ENCODE peak calls at places on chromosomes 7 and 10, in six cellular contexts. Y is HCEC 1CT, H is GM12891, J is ovary, Z is COLO829, D is glutamatergic neuron. W is an unnamed sample.

GRCh38 chr7:99624487-99624886 is 7.7 kb downstream of the ZSCAN25 start:
- DNase-seq in Z (no peak), J (no peak), D (no peak), H (no peak), Y (no peak), W (no peak)

GRCh38 chr7:155506854-155507337 is 39.5 kb downstream of the CNPY1 start:
- DNase-seq in J (no peak), H (no peak), Y (no peak), D (peak), Z (no peak), W (no peak)

GRCh38 chr7:34225193-34225592 is 319.9 kb downstream of the BMPER start:
- DNase-seq in Z (no peak), D (no peak), H (no peak), Y (no peak), J (no peak), W (no peak)

GRCh38 chr10:100341953-100342626 is 4.9 kb upstream of the SCD start:
- DNase-seq in Z (peak), D (peak), Y (peak), H (no peak), J (peak), W (peak)

GRCh38 chr10:120998782-120999285 is 147.7 kb downstream of the WDR11 start:
- DNase-seq in H (no peak), Y (no peak), Z (no peak), D (no peak), J (no peak), W (no peak)

GRCh38 chr10:113179270-113179669 is 229.2 kb downstream of the TCF7L2 start:
- DNase-seq in D (no peak), J (no peak), Z (no peak), H (no peak), Y (no peak), W (peak)

GRCh38 chr7:140176271-140176701 is 497 bp downstream of the KDM7A start:
- DNase-seq in Y (no peak), H (peak), D (peak), Z (no peak), J (peak), W (peak)

GRCh38 chr7:2723138-2723850 is 35.3 kb downstream of the AMZ1 start:
- DNase-seq in Y (no peak), Z (no peak), J (no peak), D (peak), H (no peak), W (peak)

GRCh38 chr10:120511165-120511564 is 54.1 kb downstream of the PLPP4 start:
- DNase-seq in H (no peak), D (no peak), Y (no peak), J (no peak), Z (no peak), W (no peak)

GRCh38 chr7:155011081-155011480 is 8.2 kb upstream of the PAXIP1 start:
- DNase-seq in D (no peak), Z (no peak), Y (no peak), H (no peak), J (no peak), W (no peak)

GRCh38 chr10:129530486-129531065 is 63.5 kb downstream of the MGMT start:
- DNase-seq in Y (no peak), Z (no peak), H (no peak), J (no peak), D (no peak), W (no peak)

GRCh38 chr10:96352587-96352986 is 6.2 kb downstream of the OPALIN start:
- DNase-seq in J (no peak), D (no peak), Y (no peak), Z (no peak), H (no peak), W (no peak)

GRCh38 chr10:128764190-128764589 is 638.0 kb upstream of the MKI67 start:
- DNase-seq in Z (no peak), Y (no peak), D (no peak), H (no peak), J (no peak), W (no peak)

GRCh38 chr7:76089865-76090495 is 42.1 kb downstream of the MDH2 start:
- DNase-seq in Y (no peak), Z (peak), D (no peak), J (no peak), H (no peak), W (no peak)

GRCh38 chr7:26348234-26348851 is 56.7 kb downstream of the SNX10 start:
- DNase-seq in D (no peak), Y (no peak), J (no peak), Z (no peak), H (no peak), W (no peak)

GRCh38 chr10:130493446-130494198 is 357.4 kb downstream of the GLRX3 start:
- DNase-seq in H (no peak), Z (no peak), D (peak), Y (no peak), J (no peak), W (no peak)

GRCh38 chr7:84102213-84102612 is 92.4 kb downstream of the SEMA3A start:
- DNase-seq in Y (peak), D (no peak), J (no peak), H (no peak), Z (no peak), W (no peak)

GRCh38 chr7:49789736-49790135 is 16.3 kb downstream of the VWC2 start:
- DNase-seq in Y (no peak), J (no peak), D (no peak), Z (no peak), H (no peak), W (no peak)

GRCh38 chr7:155439311-155440017 is 18.5 kb upstream of the EN2 start:
- DNase-seq in J (no peak), H (no peak), Z (no peak), D (peak), Y (no peak), W (peak)

GRCh38 chr7:77759294-77759889 is 38.8 kb downstream of the TMEM60 start:
- DNase-seq in H (peak), D (peak), Y (peak), J (peak), Z (peak), W (no peak)

GRCh38 chr10:30737931-30738391 is 108.4 kb upstream of the LYZL2 start:
- DNase-seq in J (no peak), H (no peak), Y (no peak), Z (no peak), D (no peak), W (no peak)

GRCh38 chr7:134777908-134778580 is 1.4 kb upstream of the CALD1 start:
- DNase-seq in J (no peak), Z (no peak), D (no peak), Y (peak), H (no peak), W (no peak)

GRCh38 chr7:111096997-111097396 is 6.1 kb downstream of the LRRN3 start:
- DNase-seq in Z (no peak), Y (no peak), D (no peak), J (no peak), H (no peak), W (no peak)

GRCh38 chr7:157155959-157156358 is 17.2 kb downstream of the UBE3C start:
- DNase-seq in H (no peak), J (no peak), D (no peak), Y (no peak), Z (no peak), W (no peak)

GRCh38 chr7:371779-372545 is 82.0 kb downstream of the FOXL3 start:
- DNase-seq in H (no peak), D (peak), J (peak), Z (no peak), Y (no peak), W (no peak)

GRCh38 chr10:68023292-68023691 is 51.8 kb downstream of the HERC4 start:
- DNase-seq in H (no peak), Y (no peak), D (no peak), Z (no peak), J (no peak), W (no peak)

GRCh38 chr10:28833313-28833712 is 156.0 kb downstream of the BAMBI start:
- DNase-seq in H (no peak), D (no peak), Z (no peak), J (no peak), Y (no peak), W (no peak)

GRCh38 chr7:32164341-32164996 is 94.3 kb upstream of the PDE1C start:
- DNase-seq in J (no peak), Y (peak), H (no peak), D (no peak), Z (peak), W (peak)

W was measured in heart left ventricle.